ENCODE peak calls at places on chromosomes 1 and 21, in ten cellular contexts. X is GM12878, G is IMR-90, H is suprapubic skin, R is gastrocnemius medialis, A is stomach, Q is lower leg skin, N is adrenal gland, P is body of pancreas, Z is tibial nerve. I is an unnamed sample.

GRCh38 chr1:177255411-177255810 is 84.7 kb downstream of the BRINP2 start:
- DNase-seq in H (no peak), G (peak; percentile 78), X (no peak), A (no peak), R (no peak), N (no peak), Z (no peak), Q (no peak), P (no peak), I (no peak)

GRCh38 chr1:30475966-30476365 is 247.4 kb downstream of the MATN1 start:
- DNase-seq in A (no peak), Z (no peak), Q (peak; percentile 52), N (no peak), P (no peak), G (no peak), H (peak; percentile 33), X (no peak), R (no peak), I (no peak)

GRCh38 chr1:96365596-96365995 is 356.0 kb upstream of the PTBP2 start:
- DNase-seq in H (no peak), Q (no peak), N (no peak), P (no peak), Z (no peak), G (no peak), X (no peak), R (no peak), A (no peak), I (no peak)

GRCh38 chr1:219555031-219555667 is 57.8 kb downstream of the ZC3H11B start:
- DNase-seq in P (no peak), R (no peak), Z (no peak), N (no peak), Q (no peak), H (no peak), X (no peak), G (peak; percentile 64), A (no peak), I (no peak)

GRCh38 chr1:204621391-204621790 is 64.1 kb downstream of the LRRN2 start:
- DNase-seq in Q (no peak), X (no peak), P (no peak), A (no peak), N (no peak), H (no peak), R (no peak), Z (no peak), G (no peak), I (no peak)

GRCh38 chr1:20578721-20579380 is 10.0 kb upstream of the CDA start:
- DNase-seq in Q (no peak), G (peak; percentile 73), A (no peak), Z (no peak), X (no peak), N (no peak), R (no peak), P (no peak), H (no peak), I (no peak)

GRCh38 chr1:203537806-203538464 is 44.0 kb downstream of the OPTC start:
- DNase-seq in Z (no peak), G (peak; percentile 91), A (peak; percentile 89), R (no peak), X (no peak), N (peak; percentile 10), Q (no peak), H (no peak), P (peak; percentile 90), I (no peak)

GRCh38 chr1:84382127-84382526 is 16.2 kb upstream of the DNASE2B start:
- DNase-seq in N (no peak), R (no peak), P (no peak), X (no peak), Q (no peak), Z (no peak), H (no peak), G (peak; percentile 60), A (no peak), I (no peak)

GRCh38 chr1:52955129-52955970 is 28.3 kb downstream of the SCP2 start:
- DNase-seq in H (no peak), A (no peak), G (peak; percentile 85), X (no peak), N (no peak), Z (no peak), R (no peak), Q (no peak), P (peak; percentile 49), I (no peak)

GRCh38 chr1:46517010-46517600 is 27.5 kb downstream of the DMBX1 start:
- DNase-seq in X (no peak), N (no peak), Z (no peak), R (no peak), H (no peak), G (no peak), Q (peak; percentile 92), P (peak; percentile 89), A (peak; percentile 90), I (no peak)

GRCh38 chr21:31490471-31490870 is 146.4 kb upstream of the TIAM1 start:
- DNase-seq in G (no peak), P (no peak), N (no peak), A (no peak), X (no peak), Z (no peak), R (no peak), Q (no peak), H (no peak), I (no peak)

GRCh38 chr1:154483941-154484803 is 17.8 kb upstream of the TDRD10 start:
- DNase-seq in Z (no peak), Q (peak; percentile 64), H (peak; percentile 37), A (peak; percentile 27), P (no peak), R (no peak), X (no peak), G (peak; percentile 86), N (peak; percentile 72), I (no peak)

GRCh38 chr1:109630881-109631512 is 11.4 kb downstream of the AMPD2 start:
- DNase-seq in P (no peak), R (no peak), H (no peak), X (no peak), G (no peak), Q (peak; percentile 76), Z (no peak), N (no peak), A (no peak), I (no peak)

GRCh38 chr1:223811634-223812101 is 34.1 kb downstream of the TP53BP2 start:
- DNase-seq in X (no peak), Z (no peak), A (no peak), P (no peak), G (peak; percentile 49), R (no peak), Q (no peak), H (no peak), N (no peak), I (no peak)
- TF ChIP-seq CTCF in X (peak; percentile 27), Z (peak; percentile 36), A (peak; percentile 40), P (peak; percentile 69), G (peak; percentile 57), R (peak; percentile 48), Q (no peak), H (peak; percentile 48), N (peak; percentile 60), I (peak; percentile 37)

GRCh38 chr1:114670083-114671010 is 498 bp upstream of the DENND2C start:
- DNase-seq in Z (peak; percentile 88), A (peak; percentile 95), X (peak; percentile 33), G (peak; percentile 80), P (peak; percentile 96), N (peak; percentile 95), Q (peak; percentile 98), R (peak; percentile 97), H (peak; percentile 97), I (peak; percentile 96)
- TF ChIP-seq POLR2A in Z (peak; percentile 73), A (no peak), X (peak; percentile 38), G (peak; percentile 59), P (peak; percentile 80), N (no peak), Q (no peak), R (peak; percentile 86), H (peak; percentile 39), I (peak; percentile 87)

GRCh38 chr1:200556005-200556404 is 64.5 kb downstream of the KIF14 start:
- DNase-seq in P (no peak), R (no peak), H (no peak), G (peak; percentile 13), A (no peak), Q (no peak), Z (no peak), N (no peak), X (no peak), I (no peak)
- TF ChIP-seq CTCF in P (no peak), R (no peak), H (no peak), G (peak; percentile 31), A (no peak), Q (no peak), Z (no peak), N (no peak), X (no peak), I (no peak)

GRCh38 chr1:70354332-70355110 is at the start of gene ANKRD13C:
- DNase-seq in R (peak; percentile 93), P (peak; percentile 96), Q (peak; percentile 98), H (peak; percentile 96), Z (peak; percentile 93), N (peak; percentile 95), X (peak; percentile 83), A (peak; percentile 93), G (peak; percentile 96), I (peak; percentile 95)
- TF ChIP-seq POLR2A in R (peak; percentile 83), P (peak; percentile 80), Q (no peak), H (peak; percentile 78), Z (peak; percentile 88), N (peak; percentile 75), X (peak; percentile 97), A (peak; percentile 62), G (peak; percentile 93), I (no peak)

DNA sequence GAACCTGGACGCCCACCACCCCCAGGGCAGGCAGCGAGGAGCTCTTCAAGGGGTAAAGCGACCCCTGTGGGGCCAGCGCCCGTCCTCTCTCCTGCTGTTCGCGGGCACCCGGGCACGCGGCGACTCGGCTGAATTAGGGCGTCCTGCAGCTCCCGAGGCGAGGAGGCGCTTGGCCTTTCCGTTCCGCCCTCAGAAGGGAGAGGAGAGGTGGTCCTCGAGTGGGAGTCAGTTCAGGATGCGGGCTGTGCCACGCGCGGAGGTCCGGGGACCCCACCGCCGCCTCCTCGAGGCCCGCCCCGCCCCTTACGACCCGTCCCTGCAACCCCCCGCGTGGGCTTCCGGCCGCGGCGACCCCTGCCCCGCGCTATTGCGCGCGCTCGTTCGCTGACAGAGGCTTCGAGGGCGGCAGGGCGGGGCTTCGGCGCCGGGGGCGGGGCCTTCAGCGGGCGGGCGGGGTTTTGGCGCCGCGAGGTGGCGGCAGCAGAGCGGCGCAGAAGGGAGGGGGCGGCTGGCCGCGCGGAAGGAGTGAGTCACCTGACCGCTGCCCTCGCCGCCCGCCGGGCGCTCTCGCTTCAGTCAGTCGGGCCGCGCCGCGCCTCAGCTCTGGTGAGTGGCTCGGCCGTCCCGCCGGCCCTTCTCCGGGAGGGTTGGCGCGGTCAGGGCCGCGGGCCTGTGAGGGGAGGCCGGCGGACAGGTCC is at the start of gene BACH1:
- DNase-seq in N (peak; percentile 91), Q (peak; percentile 97), X (no peak), R (peak; percentile 89), P (peak; percentile 93), H (peak; percentile 91), G (peak; percentile 91), Z (peak; percentile 81), A (peak; percentile 92), I (peak; percentile 91)
- TF ChIP-seq CTCF in N (peak; percentile 45), Q (no peak), X (peak; percentile 41), R (peak; percentile 55), P (peak; percentile 23), H (no peak), G (peak; percentile 62), Z (peak; percentile 42), A (no peak), I (peak; percentile 24)